ENCODE peak calls at places on chromosomes 13 and 19, in four cellular contexts. I is GM12878, C is K562, Z is HepG2. D is an unnamed sample.

GRCh38 chr19:40257096-40257517 is 28.0 kb downstream of the AKT2 start:
- DNase-seq in I (no peak), Z (no peak), C (no peak), D (no peak)

GRCh38 chr19:23981863-23982262 is 67.2 kb downstream of the ZNF726 start:
- DNase-seq in C (no peak), I (no peak), Z (no peak), D (no peak)

GRCh38 chr13:20869540-20869939 is 33.0 kb downstream of the XPO4 start:
- DNase-seq in I (no peak), C (no peak), Z (no peak), D (peak)

GRCh38 chr19:7773841-7774240 is 10.8 kb downstream of the CLEC4M start:
- DNase-seq in Z (no peak), C (no peak), I (no peak), D (no peak)

GRCh38 chr19:45187421-45188100 is 9.0 kb downstream of the BLOC1S3 start:
- DNase-seq in Z (peak), I (no peak), C (peak), D (peak)

GRCh38 chr13:95087746-95088305 is 213.4 kb downstream of the ABCC4 start:
- DNase-seq in C (no peak), I (no peak), Z (peak), D (no peak)

GRCh38 chr19:41226053-41226873 is 7.2 kb downstream of the AXL start:
- DNase-seq in C (peak), I (no peak), Z (peak), D (peak)

GRCh38 chr13:74289861-74290260 is 155.7 kb upstream of the KLF12 start:
- DNase-seq in Z (no peak), C (no peak), I (no peak), D (peak)

GRCh38 chr13:28867564-28867963 is 47.4 kb downstream of the MTUS2 start:
- DNase-seq in Z (no peak), C (no peak), I (no peak), D (no peak)

GRCh38 chr19:46614114-46614701 is 10.7 kb downstream of the PTGIR start:
- DNase-seq in I (no peak), C (peak), Z (peak), D (peak)

GRCh38 chr19:52270266-52270885 is 989 bp downstream of the ZNF766 start:
- DNase-seq in C (peak), I (no peak), Z (no peak), D (peak)

GRCh38 chr19:44539991-44540390 is 10.5 kb upstream of the CEACAM20 start:
- DNase-seq in I (no peak), C (no peak), Z (no peak), D (no peak)

GRCh38 chr13:66780814-66781213 is 449.3 kb downstream of the PCDH9 start:
- DNase-seq in C (no peak), I (no peak), Z (no peak), D (no peak)

GRCh38 chr13:101473458-101473857 is 21.0 kb downstream of the ITGBL1 start:
- DNase-seq in C (no peak), Z (no peak), I (no peak), D (no peak)

GRCh38 chr13:67355791-67356190 is 125.7 kb upstream of the PCDH9 start:
- DNase-seq in I (no peak), C (no peak), Z (no peak), D (no peak)

GRCh38 chr13:41418027-41418426 is 39.3 kb upstream of the RGCC start:
- DNase-seq in C (no peak), I (no peak), Z (no peak), D (no peak)

GRCh38 chr13:104592127-104592526 is 1525.9 kb upstream of the SLC10A2 start:
- DNase-seq in I (no peak), C (no peak), Z (no peak), D (no peak)

GRCh38 chr19:33005440-33005839 is 33.4 kb downstream of the FAAP24 start:
- DNase-seq in Z (no peak), C (no peak), I (no peak), D (no peak)

GRCh38 chr13:106186366-106187030 is 349.0 kb downstream of the EFNB2 start:
- DNase-seq in C (no peak), Z (no peak), I (no peak), D (no peak)

GRCh38 chr13:99033814-99034213 is 56.0 kb upstream of the DOCK9 start:
- DNase-seq in C (no peak), I (no peak), Z (peak), D (peak)

GRCh38 chr19:42505066-42505465 is 23.2 kb downstream of the CEACAM1 start:
- DNase-seq in C (no peak), I (no peak), Z (no peak), D (no peak)

GRCh38 chr13:104936304-104936703 is 1599.2 kb downstream of the EFNB2 start:
- DNase-seq in C (no peak), I (no peak), Z (no peak), D (no peak)

GRCh38 chr13:95176611-95177259 is 124.5 kb downstream of the ABCC4 start:
- DNase-seq in C (no peak), Z (no peak), I (no peak), D (no peak)

GRCh38 chr13:24005711-24006281 is 108.5 kb upstream of the C1QTNF9B start:
- DNase-seq in C (no peak), Z (no peak), I (peak), D (no peak)

GRCh38 chr19:56839665-56840451 is 668 bp downstream of the PEG3 start:
- DNase-seq in C (no peak), I (no peak), Z (peak), D (peak)

GRCh38 chr13:39779337-39780270 is 124.1 kb downstream of the COG6 start:
- DNase-seq in C (no peak), Z (no peak), I (no peak), D (no peak)

GRCh38 chr13:27857271-27857670 is 62.5 kb upstream of the PDX1 start:
- DNase-seq in C (peak), Z (no peak), I (no peak), D (no peak)

GRCh38 chr19:28793391-28794168 is 419.4 kb downstream of the UQCRFS1 start:
- DNase-seq in C (no peak), I (no peak), Z (no peak), D (no peak)

GRCh38 chr13:91278291-91278690 is 69.2 kb upstream of the MIR17HG start:
- DNase-seq in Z (no peak), C (no peak), I (no peak), D (no peak)

GRCh38 chr19:28485300-28485699 is 727.7 kb downstream of the UQCRFS1 start:
- DNase-seq in C (no peak), Z (no peak), I (no peak), D (no peak)

GRCh38 chr13:106752584-106753202 is 184.8 kb upstream of the ARGLU1 start:
- DNase-seq in I (no peak), C (no peak), Z (no peak), D (no peak)

GRCh38 chr13:93559718-93560117 is 333.1 kb downstream of the GPC6 start:
- DNase-seq in C (no peak), Z (no peak), I (no peak), D (no peak)

GRCh38 chr19:29495091-29495490 is 30.7 kb upstream of the VSTM2B start:
- DNase-seq in Z (no peak), C (no peak), I (no peak), D (no peak)

GRCh38 chr19:6362024-6362344 is 653 bp downstream of the CLPP start:
- DNase-seq in I (no peak), C (no peak), Z (no peak), D (no peak)

GRCh38 chr13:111658150-111659100 is 338.0 kb downstream of the TEX29 start:
- DNase-seq in I (no peak), C (no peak), Z (no peak), D (no peak)

GRCh38 chr13:59750860-59751259 is 412.9 kb downstream of the DIAPH3 start:
- DNase-seq in C (no peak), I (no peak), Z (no peak), D (peak)

GRCh38 chr19:5407356-5407755 is 47.9 kb upstream of the ZNRF4 start:
- DNase-seq in C (peak), Z (peak), I (no peak), D (peak)

GRCh38 chr13:96519380-96519779 is 429.5 kb downstream of the HS6ST3 start:
- DNase-seq in C (no peak), I (no peak), Z (no peak), D (no peak)

GRCh38 chr13:45615501-45616101 is at the start of gene ERICH6B:
- DNase-seq in C (no peak), Z (no peak), I (no peak), D (no peak)
- TF ChIP-seq EP300 in C (no peak), Z (no peak), I (no peak), D (no peak)

GRCh38 chr19:18514800-18515682 is 6.8 kb downstream of the ELL start:
- DNase-seq in C (no peak), Z (peak), I (no peak), D (no peak)
- TF ChIP-seq REST in C (no peak), Z (peak), I (no peak), D (no peak)

DNA sequence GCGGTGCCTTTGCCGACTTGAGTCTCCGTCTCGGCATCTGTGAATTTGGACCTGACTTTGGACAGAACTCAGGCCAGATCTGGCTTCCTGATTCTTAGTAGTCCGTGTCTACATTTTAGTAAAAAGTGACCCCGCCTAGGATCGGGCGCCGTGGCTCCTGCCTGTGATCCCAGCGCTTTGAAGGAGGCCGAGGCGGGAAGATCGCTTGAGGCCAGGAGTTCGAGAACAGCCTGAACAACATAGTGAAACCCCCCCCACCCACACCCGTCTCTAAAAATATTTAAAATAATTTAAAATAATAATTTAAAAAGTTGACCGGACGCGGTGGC is 849 bp upstream of the TCF3 start:
- DNase-seq in C (no peak), I (no peak), Z (no peak), D (no peak)
- H3K9ac ChIP-seq in C (peak), I (peak), Z (peak), D (peak)

DNA sequence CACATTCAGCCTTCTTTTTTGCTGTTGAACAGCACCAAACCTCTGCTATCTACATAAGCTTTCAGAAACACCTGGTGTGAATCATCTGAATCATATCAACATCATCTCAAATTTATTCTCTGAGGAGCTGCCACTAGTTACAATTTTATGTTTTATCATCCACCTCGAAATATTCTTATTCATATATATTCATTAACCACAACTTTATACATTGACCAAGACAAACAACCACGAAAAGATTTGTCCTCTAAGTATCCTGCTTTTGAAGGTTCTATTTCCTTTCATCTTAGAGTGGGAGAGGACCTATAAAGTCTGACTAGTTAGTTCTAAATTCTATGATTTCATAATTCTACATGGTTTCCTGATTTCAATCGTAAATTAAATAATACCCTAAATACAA is 18.9 kb downstream of the ESD start:
- DNase-seq in C (no peak), Z (no peak), I (no peak), D (no peak)
- TF ChIP-seq EP300 in C (no peak), Z (no peak), I (no peak), D (no peak)

GRCh38 chr13:61151062-61151461 is 264.6 kb downstream of the PCDH20 start:
- DNase-seq in Z (no peak), I (no peak), C (no peak), D (no peak)
- TF ChIP-seq REST in Z (no peak), I (no peak), C (no peak), D (no peak)

GRCh38 chr19:15779756-15780476 is 7.5 kb upstream of the OR10H5 start:
- DNase-seq in Z (peak), C (no peak), I (no peak), D (no peak)

GRCh38 chr19:15776991-15777787 is 10.3 kb upstream of the OR10H5 start:
- DNase-seq in I (no peak), C (no peak), Z (no peak), D (no peak)

GRCh38 chr19:15781659-15782058 is 5.8 kb upstream of the OR10H5 start:
- DNase-seq in I (no peak), C (no peak), Z (no peak), D (no peak)

GRCh38 chr19:15782211-15782610 is 5.2 kb upstream of the OR10H5 start:
- DNase-seq in Z (no peak), I (no peak), C (no peak), D (no peak)

GRCh38 chr19:15780595-15781418 is 6.7 kb upstream of the OR10H5 start:
- DNase-seq in C (no peak), I (no peak), Z (no peak), D (no peak)
- H3K9ac ChIP-seq in C (no peak), I (no peak), Z (no peak), D (no peak)

DNA sequence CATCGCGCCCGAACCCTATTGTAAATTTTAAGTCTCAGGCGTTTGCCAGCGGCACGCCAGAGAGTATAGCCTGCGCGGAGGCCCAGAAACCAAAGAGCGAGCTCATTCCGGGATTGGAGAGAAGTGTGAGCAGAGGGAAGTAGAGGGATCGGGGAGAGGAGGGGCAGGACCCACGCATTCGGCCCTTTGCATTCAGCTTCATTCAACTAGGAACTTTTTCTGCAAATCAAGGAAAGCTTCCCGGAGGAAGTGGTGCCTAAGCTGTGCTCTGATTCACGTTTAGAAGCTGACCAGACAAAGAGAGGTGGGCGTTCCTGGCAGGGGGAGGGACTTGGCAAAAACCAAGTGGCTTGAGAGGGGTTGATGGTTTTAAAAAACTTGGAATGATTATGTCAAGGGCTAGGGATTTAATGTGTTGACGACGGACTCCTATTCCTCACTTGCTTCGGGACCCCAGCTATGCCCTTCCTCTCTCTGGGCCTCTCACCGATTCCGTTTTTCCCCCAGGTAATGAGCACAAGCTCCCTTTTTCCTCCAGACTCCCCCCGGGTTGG is 858 bp upstream of the PRMT1 start:
- DNase-seq in C (peak), Z (peak), I (peak), D (peak)
- TF ChIP-seq EP300 in C (no peak), Z (no peak), I (no peak), D (peak)

GRCh38 chr19:13082192-13083007 is 20.3 kb downstream of the LYL1 start:
- DNase-seq in C (peak), Z (peak), I (no peak), D (peak)
- TF ChIP-seq REST in C (no peak), Z (no peak), I (no peak), D (no peak)

DNA sequence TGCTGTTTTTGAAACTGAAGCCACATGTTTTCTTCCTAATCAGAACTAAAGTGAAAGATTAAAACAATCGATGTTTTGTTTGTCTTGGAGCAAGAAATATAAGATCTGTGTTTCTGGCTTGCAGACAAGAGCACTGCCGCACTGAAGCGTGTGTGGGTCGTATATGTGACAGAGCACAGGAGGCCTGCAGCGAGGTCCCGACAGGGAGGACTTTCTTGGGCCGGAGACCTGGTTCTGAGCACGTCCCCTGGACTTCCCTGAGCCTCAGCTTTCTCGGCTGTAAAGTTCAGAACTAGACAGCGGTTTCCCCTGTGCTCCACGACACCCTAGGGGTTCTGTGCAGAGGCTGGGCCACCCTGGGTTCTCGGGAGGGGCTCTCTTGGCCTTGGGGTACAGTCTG is 60.5 kb downstream of the GADD45B start:
- DNase-seq in C (no peak), Z (no peak), I (no peak), D (no peak)
- H3K9ac ChIP-seq in C (no peak), Z (no peak), I (no peak), D (no peak)

GRCh38 chr13:79085021-79085420 is 321.0 kb downstream of the RBM26 start:
- DNase-seq in C (no peak), Z (no peak), I (no peak), D (no peak)
- TF ChIP-seq EP300 in C (no peak), Z (no peak), I (no peak), D (no peak)

D was measured in SK-N-SH.